ENCODE peak calls at places on chromosomes 6 and 20, in four cellular contexts. One of them, this sample, is unnamed.

GRCh38 chr6:150693404-150693803 is 93.7 kb downstream of the PLEKHG1 start:
- DNase-seq in A549: no peak
- DNase-seq in HCT116: no peak
- DNase-seq in WTC11: no peak
- DNase-seq in this sample: no peak

GRCh38 chr6:35489066-35489465 is 7.8 kb downstream of the TEAD3 start:
- DNase-seq in WTC11: no peak
- DNase-seq in A549: no peak
- DNase-seq in HCT116: no peak
- DNase-seq in this sample: no peak

GRCh38 chr6:26550250-26550993 is 12.3 kb downstream of the HMGN4 start:
- DNase-seq in WTC11: peak; percentile 90
- DNase-seq in A549: no peak
- DNase-seq in HCT116: no peak
- DNase-seq in this sample: peak; percentile 32

GRCh38 chr20:1005452-1006027 is 3.4 kb upstream of the RSPO4 start:
- DNase-seq in HCT116: peak; percentile 63
- DNase-seq in A549: peak; percentile 59
- DNase-seq in WTC11: peak; percentile 69
- DNase-seq in this sample: peak; percentile 21

GRCh38 chr6:134589512-134589911 is 271.6 kb upstream of the SGK1 start:
- DNase-seq in WTC11: peak; percentile 24
- DNase-seq in HCT116: no peak
- DNase-seq in A549: peak; percentile 67
- DNase-seq in this sample: no peak

GRCh38 chr6:1404066-1404712 is 14.8 kb downstream of the FOXF2 start:
- DNase-seq in HCT116: no peak
- DNase-seq in WTC11: no peak
- DNase-seq in A549: no peak
- DNase-seq in this sample: no peak

GRCh38 chr6:28769626-28770402 is 154.0 kb downstream of the TRIM27 start:
- DNase-seq in WTC11: peak; percentile 63
- DNase-seq in HCT116: no peak
- DNase-seq in A549: peak; percentile 35
- DNase-seq in this sample: no peak

GRCh38 chr20:6162239-6162638 is 39.4 kb upstream of the FERMT1 start:
- DNase-seq in HCT116: no peak
- DNase-seq in A549: no peak
- DNase-seq in WTC11: no peak
- DNase-seq in this sample: no peak

GRCh38 chr6:7758456-7758855 is 32.6 kb downstream of the BMP6 start:
- DNase-seq in HCT116: peak; percentile 7
- DNase-seq in A549: no peak
- DNase-seq in WTC11: no peak
- DNase-seq in this sample: no peak

GRCh38 chr6:163175301-163175700 is 239.2 kb upstream of the QKI start:
- DNase-seq in WTC11: no peak
- DNase-seq in A549: no peak
- DNase-seq in HCT116: no peak
- DNase-seq in this sample: no peak

GRCh38 chr6:30394139-30394538 is 49.2 kb downstream of the RPP21 start:
- DNase-seq in HCT116: no peak
- DNase-seq in WTC11: no peak
- DNase-seq in A549: no peak
- DNase-seq in this sample: no peak

GRCh38 chr6:158608221-158608620 is 36.3 kb downstream of the DYNLT1 start:
- DNase-seq in WTC11: no peak
- DNase-seq in A549: no peak
- DNase-seq in HCT116: no peak
- DNase-seq in this sample: no peak

GRCh38 chr6:50602191-50602810 is 111.0 kb upstream of the TFAP2D start:
- DNase-seq in A549: no peak
- DNase-seq in WTC11: no peak
- DNase-seq in HCT116: peak; percentile 2
- DNase-seq in this sample: peak; percentile 37

GRCh38 chr6:145148392-145149175 is 586.7 kb downstream of the EPM2A start:
- DNase-seq in A549: peak; percentile 2
- DNase-seq in HCT116: peak; percentile 82
- DNase-seq in WTC11: no peak
- DNase-seq in this sample: no peak

GRCh38 chr6:150891886-150892485 is 26.5 kb downstream of the MTHFD1L start:
- DNase-seq in A549: peak; percentile 14
- DNase-seq in HCT116: peak; percentile 64
- DNase-seq in WTC11: peak; percentile 74
- DNase-seq in this sample: peak; percentile 90

GRCh38 chr20:36473164-36473563 is 68.2 kb upstream of the MYL9 start:
- DNase-seq in WTC11: no peak
- DNase-seq in A549: no peak
- DNase-seq in HCT116: no peak
- DNase-seq in this sample: no peak

GRCh38 chr6:110475255-110475654 is 1.2 kb downstream of the SLC22A16 start:
- DNase-seq in HCT116: no peak
- DNase-seq in WTC11: no peak
- DNase-seq in A549: no peak
- DNase-seq in this sample: no peak

GRCh38 chr20:25540273-25540672 is 45.1 kb downstream of the NINL start:
- DNase-seq in WTC11: peak; percentile 52
- DNase-seq in A549: no peak
- DNase-seq in HCT116: peak; percentile 16
- DNase-seq in this sample: no peak

GRCh38 chr6:149233056-149233715 is 84.3 kb upstream of the TAB2 start:
- DNase-seq in A549: peak; percentile 83
- DNase-seq in WTC11: no peak
- DNase-seq in HCT116: peak; percentile 95
- DNase-seq in this sample: peak; percentile 76

GRCh38 chr6:87721311-87721710 is 19.3 kb upstream of the AKIRIN2 start:
- DNase-seq in WTC11: no peak
- DNase-seq in A549: no peak
- DNase-seq in HCT116: no peak
- DNase-seq in this sample: no peak

GRCh38 chr6:24831771-24832718 is 33.3 kb upstream of the ARMH2 start:
- DNase-seq in A549: no peak
- DNase-seq in HCT116: no peak
- DNase-seq in WTC11: no peak
- DNase-seq in this sample: no peak

GRCh38 chr6:36686668-36687513 is 8.4 kb downstream of the CDKN1A start:
- DNase-seq in A549: no peak
- DNase-seq in WTC11: no peak
- DNase-seq in HCT116: no peak
- DNase-seq in this sample: no peak

GRCh38 chr6:144845181-144845580 is 560.0 kb downstream of the UTRN start:
- DNase-seq in A549: no peak
- DNase-seq in HCT116: no peak
- DNase-seq in WTC11: no peak
- DNase-seq in this sample: peak; percentile 27

GRCh38 chr6:75505426-75505825 is 11.8 kb upstream of the FILIP1 start:
- DNase-seq in HCT116: no peak
- DNase-seq in WTC11: no peak
- DNase-seq in A549: no peak
- DNase-seq in this sample: peak; percentile 28

GRCh38 chr6:54681987-54682386 is 164.6 kb upstream of the FAM83B start:
- DNase-seq in HCT116: peak; percentile 12
- DNase-seq in A549: no peak
- DNase-seq in WTC11: no peak
- DNase-seq in this sample: no peak

GRCh38 chr20:4720121-4720976 is 1.4 kb upstream of the PRND start:
- DNase-seq in WTC11: peak; percentile 75
- DNase-seq in HCT116: peak; percentile 57
- DNase-seq in A549: peak; percentile 90
- DNase-seq in this sample: peak; percentile 69

GRCh38 chr6:35557239-35557638 is 44.5 kb upstream of the TULP1 start:
- DNase-seq in A549: no peak
- DNase-seq in WTC11: no peak
- DNase-seq in HCT116: no peak
- DNase-seq in this sample: no peak

GRCh38 chr6:34423254-34423653 is 2.6 kb downstream of the RPS10 start:
- DNase-seq in HCT116: no peak
- DNase-seq in A549: no peak
- DNase-seq in WTC11: no peak
- DNase-seq in this sample: no peak

GRCh38 chr20:35091808-35092523 is 641 bp downstream of the TRPC4AP start:
- DNase-seq in HCT116: no peak
- DNase-seq in A549: no peak
- DNase-seq in WTC11: no peak
- DNase-seq in this sample: peak; percentile 50

GRCh38 chr6:150537481-150537880 is 62.2 kb upstream of the PLEKHG1 start:
- DNase-seq in A549: no peak
- DNase-seq in HCT116: no peak
- DNase-seq in WTC11: no peak
- DNase-seq in this sample: no peak

GRCh38 chr6:157229219-157229607 is 94.1 kb downstream of the TMEM242 start:
- DNase-seq in A549: no peak
- DNase-seq in WTC11: no peak
- DNase-seq in HCT116: no peak
- DNase-seq in this sample: no peak

GRCh38 chr6:67394254-67394653 is 1240.8 kb upstream of the ADGRB3 start:
- DNase-seq in HCT116: no peak
- DNase-seq in WTC11: no peak
- DNase-seq in A549: no peak
- DNase-seq in this sample: no peak

GRCh38 chr6:137702791-137703424 is 164.2 kb upstream of the TNFAIP3 start:
- DNase-seq in A549: no peak
- DNase-seq in HCT116: no peak
- DNase-seq in WTC11: no peak
- DNase-seq in this sample: no peak

GRCh38 chr6:24643925-24644324 is 2.1 kb downstream of the KIAA0319 start:
- DNase-seq in HCT116: no peak
- DNase-seq in WTC11: no peak
- DNase-seq in A549: no peak
- DNase-seq in this sample: no peak

GRCh38 chr6:167719920-167720319 is 106.8 kb upstream of the AFDN start:
- DNase-seq in WTC11: no peak
- DNase-seq in A549: no peak
- DNase-seq in HCT116: no peak
- DNase-seq in this sample: no peak

GRCh38 chr20:49534314-49534713 is 33.6 kb downstream of the PTGIS start:
- DNase-seq in A549: peak; percentile 80
- DNase-seq in WTC11: peak; percentile 76
- DNase-seq in HCT116: peak; percentile 48
- DNase-seq in this sample: peak; percentile 60

GRCh38 chr20:40702504-40702903 is 13.5 kb upstream of the MAFB start:
- DNase-seq in A549: no peak
- DNase-seq in HCT116: no peak
- DNase-seq in WTC11: no peak
- DNase-seq in this sample: no peak

GRCh38 chr6:140156131-140156530 is 781.7 kb upstream of the CITED2 start:
- DNase-seq in HCT116: no peak
- DNase-seq in A549: no peak
- DNase-seq in WTC11: no peak
- DNase-seq in this sample: no peak

GRCh38 chr6:140155727-140156126 is 781.3 kb upstream of the CITED2 start:
- DNase-seq in A549: no peak
- DNase-seq in WTC11: no peak
- DNase-seq in HCT116: no peak
- DNase-seq in this sample: no peak

GRCh38 chr6:140153703-140154102 is 779.3 kb upstream of the CITED2 start:
- DNase-seq in WTC11: no peak
- DNase-seq in A549: no peak
- DNase-seq in HCT116: no peak
- DNase-seq in this sample: no peak
- TF ChIP-seq MAX in WTC11: no peak
- TF ChIP-seq MAX in A549: no peak
- TF ChIP-seq MAX in HCT116: no peak
- TF ChIP-seq MAX in this sample: no peak

DNA sequence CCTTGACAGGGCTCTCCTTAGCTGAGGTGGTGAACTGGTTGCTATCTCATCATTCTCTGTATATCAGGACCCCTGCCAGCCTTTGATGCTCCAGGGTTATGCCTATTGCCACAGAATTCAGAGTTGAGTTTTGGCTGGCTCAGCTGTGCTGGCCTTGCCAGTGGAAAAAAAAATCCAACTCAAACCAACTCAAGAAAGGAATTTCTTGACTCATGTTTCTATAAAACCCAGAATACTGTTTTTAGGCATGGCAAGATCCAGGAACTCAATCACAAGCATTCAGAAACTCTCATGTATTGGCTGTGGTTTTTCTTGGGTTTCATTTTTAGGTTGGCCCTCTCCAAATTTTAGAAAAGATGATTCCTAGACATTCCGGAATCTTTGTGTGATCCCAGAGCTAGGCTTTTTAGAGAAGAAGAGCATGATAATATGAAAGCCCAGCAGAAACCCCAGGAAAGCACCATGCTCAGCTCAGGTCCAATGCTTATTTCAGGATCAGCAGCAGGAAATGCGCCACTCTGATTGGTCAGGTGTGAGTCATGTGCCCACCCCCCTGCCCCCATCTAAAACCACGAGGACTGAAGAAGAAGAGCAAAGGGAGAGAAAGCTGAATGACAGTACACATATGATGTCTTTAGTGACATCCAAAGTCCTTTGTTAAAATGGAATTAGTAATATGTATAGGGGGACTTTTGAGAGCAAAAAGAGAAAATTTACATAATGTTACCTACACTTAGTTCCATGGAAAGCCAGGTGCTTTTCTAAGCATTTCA is 122.9 kb downstream of the RNF144B start:
- DNase-seq in HCT116: no peak
- DNase-seq in WTC11: no peak
- DNase-seq in A549: no peak
- DNase-seq in this sample: no peak
- TF ChIP-seq MAX in HCT116: no peak
- TF ChIP-seq MAX in WTC11: no peak
- TF ChIP-seq MAX in A549: no peak
- TF ChIP-seq MAX in this sample: no peak

DNA sequence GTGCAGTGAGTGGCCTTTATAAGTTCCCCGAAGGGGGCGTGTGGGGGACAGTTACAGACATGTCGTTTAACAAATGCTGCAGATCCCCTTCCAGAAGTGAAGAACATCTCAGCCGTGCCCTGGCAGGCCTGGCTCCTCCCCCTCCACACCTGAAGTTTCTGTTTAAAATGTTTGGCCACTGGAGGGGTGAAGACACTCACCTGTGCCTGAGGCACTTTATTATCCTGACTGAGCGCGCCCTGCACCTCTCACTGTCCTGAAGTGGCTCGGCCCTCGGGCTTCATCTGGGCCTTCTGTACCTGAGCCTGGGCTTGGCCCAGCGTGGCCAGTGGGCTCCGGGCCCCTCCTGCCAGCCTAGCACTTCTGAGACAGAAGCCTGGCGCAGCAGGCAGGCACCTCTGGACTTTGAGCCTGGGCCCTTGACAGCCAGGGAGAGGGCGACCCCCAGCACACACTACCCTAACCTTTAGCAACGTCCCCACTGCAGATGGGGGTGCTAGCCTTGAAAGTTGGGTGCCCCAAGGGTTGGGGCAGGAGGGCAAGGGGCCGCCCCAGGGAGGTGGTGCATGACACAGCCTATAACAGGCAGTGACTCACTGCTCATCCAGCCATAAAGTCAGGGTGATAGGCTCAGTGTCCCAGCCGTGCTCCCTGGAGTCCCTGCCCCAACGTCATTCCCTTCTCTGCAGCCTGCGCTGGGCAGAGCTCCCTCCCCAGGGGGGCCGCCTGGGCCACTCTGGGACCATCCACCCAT is 13.6 kb upstream of the GATA5 start:
- DNase-seq in WTC11: no peak
- DNase-seq in A549: peak; percentile 71
- DNase-seq in HCT116: no peak
- DNase-seq in this sample: no peak
- TF ChIP-seq MAX in WTC11: no peak
- TF ChIP-seq MAX in A549: no peak
- TF ChIP-seq MAX in HCT116: no peak
- TF ChIP-seq MAX in this sample: no peak

GRCh38 chr20:45861157-45862075 is 4.0 kb downstream of the ZSWIM3 start:
- DNase-seq in WTC11: no peak
- DNase-seq in HCT116: no peak
- DNase-seq in A549: no peak
- DNase-seq in this sample: peak; percentile 38
- TF ChIP-seq MAX in WTC11: no peak
- TF ChIP-seq MAX in HCT116: no peak
- TF ChIP-seq MAX in A549: no peak
- TF ChIP-seq MAX in this sample: no peak

This sample was measured in endothelial cell of umbilical vein.